ENCODE peak calls at places on chromosome 1, in nine cellular contexts. G, L, X, Y, M, V, F, D and S are unnamed samples.

GRCh38 chr1:174769961-174770549 is 229.7 kb upstream of the CACYBP start:
- DNase-seq in G (peak; percentile 37), L (peak; percentile 23), X (no peak), Y (no peak), M (peak; percentile 60), V (no peak), F (peak; percentile 80), D (no peak), S (peak; percentile 16)

GRCh38 chr1:109787845-109788605 is 24.3 kb upstream of the EPS8L3 start:
- DNase-seq in G (no peak), L (no peak), X (no peak), Y (peak; percentile 69), M (no peak), V (peak; percentile 32), F (no peak), D (peak; percentile 56), S (no peak)

GRCh38 chr1:201949491-201949890 is 3.1 kb upstream of the LMOD1 start:
- DNase-seq in G (no peak), L (no peak), X (no peak), Y (no peak), M (no peak), V (no peak), F (no peak), D (no peak), S (no peak)

GRCh38 chr1:228842094-228842775 is 107.0 kb downstream of the RHOU start:
- DNase-seq in G (peak; percentile 42), L (no peak), X (peak; percentile 60), Y (peak; percentile 83), M (peak; percentile 90), V (no peak), F (no peak), D (peak; percentile 80), S (no peak)

GRCh38 chr1:163055531-163055930 is 13.6 kb upstream of the RGS4 start:
- DNase-seq in G (no peak), L (no peak), X (peak; percentile 27), Y (no peak), M (no peak), V (no peak), F (no peak), D (no peak), S (no peak)

GRCh38 chr1:183569801-183570200 is 20.5 kb downstream of the NCF2 start:
- DNase-seq in G (no peak), L (no peak), X (no peak), Y (no peak), M (no peak), V (no peak), F (no peak), D (no peak), S (no peak)

GRCh38 chr1:53430779-53431178 is 28.4 kb upstream of the DMRTB1 start:
- DNase-seq in G (no peak), L (no peak), X (no peak), Y (no peak), M (no peak), V (no peak), F (no peak), D (no peak), S (no peak)

GRCh38 chr1:247747616-247748015 is 325 bp downstream of the OR14A2 start:
- DNase-seq in G (no peak), L (no peak), X (no peak), Y (no peak), M (peak; percentile 37), V (no peak), F (no peak), D (no peak), S (no peak)

GRCh38 chr1:215056584-215056983 is 26.0 kb upstream of the KCNK2 start:
- DNase-seq in G (no peak), L (no peak), X (no peak), Y (no peak), M (peak; percentile 82), V (no peak), F (no peak), D (no peak), S (no peak)

GRCh38 chr1:200905411-200906052 is 10.8 kb downstream of the INAVA start:
- DNase-seq in G (no peak), L (no peak), X (no peak), Y (no peak), M (no peak), V (no peak), F (no peak), D (no peak), S (no peak)

DNA sequence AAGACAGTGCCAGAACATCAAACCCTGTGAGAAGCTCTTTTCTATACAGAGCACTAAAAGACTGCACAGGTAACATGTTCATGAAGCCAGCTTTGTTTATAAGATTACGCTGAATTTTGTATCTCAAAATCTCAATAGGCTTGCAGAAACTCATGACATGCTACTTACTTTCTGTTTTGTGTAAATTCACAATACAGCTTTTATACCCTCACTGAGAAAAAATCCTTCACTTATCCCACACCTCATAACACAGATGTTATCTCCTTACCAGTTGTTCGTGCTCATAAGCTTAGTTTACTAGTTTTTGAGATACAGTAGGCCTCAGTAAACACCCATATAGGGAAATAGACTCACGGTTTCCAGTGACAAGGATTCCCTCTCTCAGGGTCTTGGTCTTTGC is 24.1 kb upstream of the GBP2 start:
- DNase-seq in G (no peak), L (no peak), X (no peak), Y (no peak), M (no peak), V (no peak), F (no peak), D (no peak), S (no peak)
- H3K4me3 ChIP-seq in G (no peak overlapping the region), L (no peak overlapping the region), X (no peak overlapping the region), Y (no peak overlapping the region), M (no peak overlapping the region), V (no peak overlapping the region), F (no peak overlapping the region), D (no peak overlapping the region), S (no peak overlapping the region)

GRCh38 chr1:167797005-167797404 is 75.2 kb downstream of the MPZL1 start:
- DNase-seq in G (no peak), L (peak; percentile 97), X (no peak), Y (peak; percentile 89), M (peak; percentile 99), V (peak; percentile 79), F (peak; percentile 21), D (peak; percentile 90), S (no peak)
- TF ChIP-seq CTCF in G (no peak), L (no peak), X (no peak), Y (no peak), M (peak; percentile 22), V (no peak), F (no peak), D (no peak), S (no peak)

GRCh38 chr1:242523282-242523967 is 1.1 kb downstream of the PLD5 start:
- DNase-seq in G (no peak), L (no peak), X (peak; percentile 8), Y (no peak), M (no peak), V (no peak), F (no peak), D (no peak), S (peak; percentile 2)

GRCh38 chr1:242524571-242525359 is at the start of gene PLD5:
- DNase-seq in G (no peak), L (no peak), X (peak; percentile 16), Y (no peak), M (no peak), V (peak; percentile 35), F (no peak), D (no peak), S (peak; percentile 3)

GRCh38 chr1:242523968-242524570 is 428 bp downstream of the PLD5 start:
- DNase-seq in G (no peak), L (no peak), X (peak; percentile 72), Y (peak; percentile 70), M (no peak), V (peak; percentile 56), F (no peak), D (peak; percentile 67), S (peak; percentile 13)

GRCh38 chr1:242525769-242526168 is 1.3 kb upstream of the PLD5 start:
- DNase-seq in G (no peak), L (no peak), X (no peak), Y (no peak), M (no peak), V (no peak), F (no peak), D (no peak), S (no peak)

DNA sequence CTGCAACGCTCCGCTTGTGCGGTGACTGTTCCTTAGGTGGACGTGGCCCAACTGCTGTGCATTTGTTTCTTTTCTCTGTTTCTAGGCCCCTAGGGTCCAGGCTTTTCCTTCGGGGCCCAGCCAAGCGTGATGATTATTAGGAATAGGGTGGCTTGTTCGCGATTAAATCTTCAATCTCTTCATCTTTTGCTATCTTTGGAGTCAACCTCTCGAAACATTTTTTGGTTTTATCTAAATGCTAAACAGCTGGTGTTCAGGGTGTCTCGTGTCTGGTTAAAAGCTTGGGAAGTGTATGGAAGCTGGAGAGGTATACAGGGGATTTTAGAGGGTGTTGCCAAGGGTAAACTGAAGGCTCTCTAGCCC is 844 bp upstream of the PLD5 start:
- DNase-seq in G (no peak), L (no peak), X (no peak), Y (no peak), M (no peak), V (no peak), F (no peak), D (no peak), S (no peak)
- H3K4me3 ChIP-seq in G (no peak overlapping the region), L (no peak overlapping the region), X (peak overlapping the region; percentile 76), Y (no peak overlapping the region), M (no peak overlapping the region), V (peak overlapping the region; percentile 17), F (no peak overlapping the region), D (peak overlapping the region; percentile 79), S (no peak overlapping the region)

GRCh38 chr1:161749509-161750407 is at the start of gene DUSP12:
- DNase-seq in G (peak; percentile 90), L (peak; percentile 82), X (peak; percentile 94), Y (peak; percentile 97), M (peak; percentile 96), V (peak; percentile 94), F (peak; percentile 98), D (peak; percentile 96), S (peak; percentile 91)
- TF ChIP-seq CTCF in G (peak; percentile 1), L (peak; percentile 11), X (peak; percentile 19), Y (peak; percentile 19), M (peak; percentile 32), V (no peak), F (peak; percentile 74), D (peak; percentile 6), S (peak; percentile 52)